ENCODE peak calls at places on chromosome 20, in nine cellular contexts. One of them, this sample, is unnamed.

GRCh38 chr20:47348539-47349142 is 7.9 kb downstream of the ZMYND8 start:
- DNase-seq in endodermal cell: peak; percentile 67
- DNase-seq in Peyer's patch: no peak
- DNase-seq in GM23338: no peak
- DNase-seq in psoas muscle: no peak
- DNase-seq in GM23248: no peak
- DNase-seq in aorta: no peak
- DNase-seq in gastrocnemius medialis: no peak
- DNase-seq in endothelial cell of umbilical vein: peak; percentile 43
- DNase-seq in this sample: peak; percentile 82

GRCh38 chr20:44092551-44093248 is 94.3 kb downstream of the JPH2 start:
- DNase-seq in endothelial cell of umbilical vein: peak; percentile 45
- DNase-seq in GM23248: peak; percentile 76
- DNase-seq in GM23338: peak; percentile 83
- DNase-seq in gastrocnemius medialis: peak; percentile 4
- DNase-seq in aorta: no peak
- DNase-seq in endodermal cell: peak; percentile 72
- DNase-seq in Peyer's patch: no peak
- DNase-seq in psoas muscle: no peak
- DNase-seq in this sample: peak; percentile 72

GRCh38 chr20:56974499-56975250 is 291.8 kb downstream of the BMP7 start:
- DNase-seq in endothelial cell of umbilical vein: no peak
- DNase-seq in GM23248: peak; percentile 79
- DNase-seq in aorta: no peak
- DNase-seq in gastrocnemius medialis: no peak
- DNase-seq in Peyer's patch: no peak
- DNase-seq in endodermal cell: peak; percentile 92
- DNase-seq in psoas muscle: no peak
- DNase-seq in GM23338: peak; percentile 90
- DNase-seq in this sample: peak; percentile 91

GRCh38 chr20:38214871-38215788 is 45.4 kb downstream of the KIAA1755 start:
- DNase-seq in endothelial cell of umbilical vein: no peak
- DNase-seq in gastrocnemius medialis: no peak
- DNase-seq in GM23338: no peak
- DNase-seq in aorta: peak; percentile 65
- DNase-seq in Peyer's patch: no peak
- DNase-seq in endodermal cell: no peak
- DNase-seq in GM23248: no peak
- DNase-seq in psoas muscle: no peak
- DNase-seq in this sample: no peak

GRCh38 chr20:63224272-63225081 is 8.5 kb upstream of the YTHDF1 start:
- DNase-seq in Peyer's patch: no peak
- DNase-seq in gastrocnemius medialis: no peak
- DNase-seq in endodermal cell: peak; percentile 71
- DNase-seq in endothelial cell of umbilical vein: no peak
- DNase-seq in GM23248: peak; percentile 42
- DNase-seq in psoas muscle: no peak
- DNase-seq in GM23338: no peak
- DNase-seq in aorta: no peak
- DNase-seq in this sample: peak; percentile 58

GRCh38 chr20:37310951-37311350 is 21.5 kb downstream of the MANBAL start:
- DNase-seq in GM23338: no peak
- DNase-seq in Peyer's patch: no peak
- DNase-seq in endodermal cell: no peak
- DNase-seq in aorta: no peak
- DNase-seq in endothelial cell of umbilical vein: no peak
- DNase-seq in psoas muscle: no peak
- DNase-seq in GM23248: no peak
- DNase-seq in gastrocnemius medialis: no peak
- DNase-seq in this sample: no peak

GRCh38 chr20:63698739-63699465 is 2.5 kb downstream of the TNFRSF6B start:
- DNase-seq in gastrocnemius medialis: peak; percentile 59
- DNase-seq in Peyer's patch: peak; percentile 57
- DNase-seq in endodermal cell: peak; percentile 71
- DNase-seq in GM23338: no peak
- DNase-seq in psoas muscle: peak; percentile 83
- DNase-seq in endothelial cell of umbilical vein: peak; percentile 90
- DNase-seq in GM23248: peak; percentile 93
- DNase-seq in aorta: peak; percentile 94
- DNase-seq in this sample: no peak

GRCh38 chr20:48131581-48131980 is 346.3 kb upstream of the SULF2 start:
- DNase-seq in aorta: no peak
- DNase-seq in GM23338: no peak
- DNase-seq in GM23248: no peak
- DNase-seq in psoas muscle: no peak
- DNase-seq in gastrocnemius medialis: no peak
- DNase-seq in endothelial cell of umbilical vein: no peak
- DNase-seq in Peyer's patch: no peak
- DNase-seq in endodermal cell: no peak
- DNase-seq in this sample: no peak

GRCh38 chr20:46000571-46001145 is 8.1 kb upstream of the MMP9 start:
- DNase-seq in endodermal cell: peak; percentile 70
- DNase-seq in GM23248: no peak
- DNase-seq in psoas muscle: no peak
- DNase-seq in gastrocnemius medialis: no peak
- DNase-seq in endothelial cell of umbilical vein: no peak
- DNase-seq in GM23338: peak; percentile 61
- DNase-seq in aorta: no peak
- DNase-seq in Peyer's patch: no peak
- DNase-seq in this sample: no peak

GRCh38 chr20:37266940-37267683 is 5.5 kb upstream of the GHRH start:
- DNase-seq in psoas muscle: no peak
- DNase-seq in aorta: peak; percentile 40
- DNase-seq in endothelial cell of umbilical vein: no peak
- DNase-seq in GM23338: no peak
- DNase-seq in endodermal cell: no peak
- DNase-seq in GM23248: no peak
- DNase-seq in Peyer's patch: no peak
- DNase-seq in gastrocnemius medialis: no peak
- DNase-seq in this sample: no peak

DNA sequence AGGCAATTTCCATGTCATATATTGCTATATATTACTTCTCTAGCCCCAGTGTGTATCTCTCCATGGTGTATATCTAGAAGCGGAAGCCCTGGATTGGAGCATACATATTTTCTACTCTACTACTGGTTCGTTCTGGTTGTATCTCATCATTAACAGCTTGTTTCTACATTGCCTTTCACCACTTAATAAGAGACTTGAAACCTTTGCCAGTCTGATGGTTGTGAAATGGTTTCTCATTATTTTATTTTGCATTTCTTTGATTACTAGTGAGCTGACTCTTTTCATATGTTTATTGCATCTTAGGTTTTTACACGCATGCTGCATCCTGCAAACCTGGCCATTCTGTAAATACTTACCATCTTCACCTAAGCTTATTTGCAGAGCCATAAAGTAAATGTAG is 3.6 kb downstream of the DSTN start:
- DNase-seq in aorta: no peak
- DNase-seq in endodermal cell: no peak
- DNase-seq in endothelial cell of umbilical vein: no peak
- DNase-seq in gastrocnemius medialis: no peak
- DNase-seq in Peyer's patch: no peak
- DNase-seq in GM23248: no peak
- DNase-seq in GM23338: no peak
- DNase-seq in psoas muscle: no peak
- DNase-seq in this sample: no peak
- H3K4me1 ChIP-seq in aorta: peaks cover 2% of the 10 kb centered on the region
- H3K4me1 ChIP-seq in endodermal cell: no peaks in the 10 kb centered on the region
- H3K4me1 ChIP-seq in endothelial cell of umbilical vein: peaks cover 20% of the 10 kb centered on the region
- H3K4me1 ChIP-seq in gastrocnemius medialis: peaks cover 33% of the 10 kb centered on the region
- H3K4me1 ChIP-seq in Peyer's patch: peaks cover 4% of the 10 kb centered on the region
- H3K4me1 ChIP-seq in GM23248: peaks cover 23% of the 10 kb centered on the region
- H3K4me1 ChIP-seq in GM23338: peaks cover 66% of the 10 kb centered on the region
- H3K4me1 ChIP-seq in psoas muscle: peaks cover 21% of the 10 kb centered on the region
- H3K4me1 ChIP-seq in this sample: peaks cover 22% of the 10 kb centered on the region

GRCh38 chr20:19978511-19979210 is 38.5 kb upstream of the NAA20 start:
- DNase-seq in psoas muscle: peak; percentile 45
- DNase-seq in Peyer's patch: no peak
- DNase-seq in aorta: no peak
- DNase-seq in endodermal cell: no peak
- DNase-seq in gastrocnemius medialis: no peak
- DNase-seq in endothelial cell of umbilical vein: no peak
- DNase-seq in GM23338: no peak
- DNase-seq in GM23248: no peak
- DNase-seq in this sample: no peak
- H3K4me1 ChIP-seq in psoas muscle: peaks cover 71% of the 10 kb centered on the region
- H3K4me1 ChIP-seq in Peyer's patch: no peaks in the 10 kb centered on the region
- H3K4me1 ChIP-seq in aorta: peaks cover 5% of the 10 kb centered on the region
- H3K4me1 ChIP-seq in endodermal cell: peaks cover 6% of the 10 kb centered on the region
- H3K4me1 ChIP-seq in gastrocnemius medialis: peaks cover 85% of the 10 kb centered on the region
- H3K4me1 ChIP-seq in endothelial cell of umbilical vein: peaks cover 48% of the 10 kb centered on the region
- H3K4me1 ChIP-seq in GM23338: no peaks in the 10 kb centered on the region
- H3K4me1 ChIP-seq in GM23248: peaks cover 44% of the 10 kb centered on the region
- H3K4me1 ChIP-seq in this sample: peaks cover 20% of the 10 kb centered on the region

GRCh38 chr20:50297498-50298348 is 107.1 kb downstream of the CEBPB start:
- DNase-seq in GM23338: no peak
- DNase-seq in endothelial cell of umbilical vein: no peak
- DNase-seq in GM23248: no peak
- DNase-seq in endodermal cell: no peak
- DNase-seq in gastrocnemius medialis: no peak
- DNase-seq in Peyer's patch: no peak
- DNase-seq in aorta: no peak
- DNase-seq in psoas muscle: peak; percentile 42
- DNase-seq in this sample: no peak

GRCh38 chr20:50298554-50299324 is 108.1 kb downstream of the CEBPB start:
- DNase-seq in aorta: no peak
- DNase-seq in endothelial cell of umbilical vein: no peak
- DNase-seq in endodermal cell: no peak
- DNase-seq in Peyer's patch: no peak
- DNase-seq in psoas muscle: peak; percentile 45
- DNase-seq in gastrocnemius medialis: no peak
- DNase-seq in GM23338: no peak
- DNase-seq in GM23248: no peak
- DNase-seq in this sample: no peak

GRCh38 chr20:50301712-50302111 is 111.1 kb downstream of the CEBPB start:
- DNase-seq in gastrocnemius medialis: no peak
- DNase-seq in endothelial cell of umbilical vein: no peak
- DNase-seq in endodermal cell: no peak
- DNase-seq in psoas muscle: no peak
- DNase-seq in GM23338: no peak
- DNase-seq in aorta: peak; percentile 12
- DNase-seq in Peyer's patch: no peak
- DNase-seq in GM23248: no peak
- DNase-seq in this sample: no peak

GRCh38 chr20:50301165-50301564 is 110.5 kb downstream of the CEBPB start:
- DNase-seq in endodermal cell: no peak
- DNase-seq in psoas muscle: no peak
- DNase-seq in GM23338: no peak
- DNase-seq in Peyer's patch: no peak
- DNase-seq in GM23248: no peak
- DNase-seq in aorta: peak; percentile 2
- DNase-seq in endothelial cell of umbilical vein: no peak
- DNase-seq in gastrocnemius medialis: no peak
- DNase-seq in this sample: no peak

DNA sequence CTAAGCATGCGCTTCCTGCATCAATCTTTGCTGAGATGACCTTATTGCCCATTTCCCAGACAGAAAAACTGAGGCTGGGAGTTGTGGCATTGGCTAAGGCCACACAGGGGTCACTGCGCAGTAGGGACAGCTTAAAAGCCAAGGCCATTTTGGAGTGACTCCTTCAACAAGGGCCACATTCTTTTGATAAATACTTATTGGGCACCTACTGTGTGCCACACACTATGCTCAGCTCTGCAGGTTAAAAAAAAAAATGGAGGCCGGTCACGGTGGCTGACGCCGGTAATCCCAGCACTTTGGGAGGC is 108.6 kb downstream of the CEBPB start:
- DNase-seq in psoas muscle: no peak
- DNase-seq in GM23248: no peak
- DNase-seq in endothelial cell of umbilical vein: no peak
- DNase-seq in aorta: no peak
- DNase-seq in Peyer's patch: no peak
- DNase-seq in endodermal cell: no peak
- DNase-seq in GM23338: no peak
- DNase-seq in gastrocnemius medialis: no peak
- DNase-seq in this sample: no peak
- H3K4me1 ChIP-seq in psoas muscle: peaks cover 30% of the 10 kb centered on the region
- H3K4me1 ChIP-seq in GM23248: peaks cover 22% of the 10 kb centered on the region
- H3K4me1 ChIP-seq in endothelial cell of umbilical vein: no peaks in the 10 kb centered on the region
- H3K4me1 ChIP-seq in aorta: no peaks in the 10 kb centered on the region
- H3K4me1 ChIP-seq in Peyer's patch: no peaks in the 10 kb centered on the region
- H3K4me1 ChIP-seq in endodermal cell: no peaks in the 10 kb centered on the region
- H3K4me1 ChIP-seq in GM23338: no peaks in the 10 kb centered on the region
- H3K4me1 ChIP-seq in gastrocnemius medialis: peaks cover 24% of the 10 kb centered on the region
- H3K4me1 ChIP-seq in this sample: no peaks in the 10 kb centered on the region

GRCh38 chr20:5171790-5172164 is 45.0 kb downstream of the CDS2 start:
- DNase-seq in aorta: no peak
- DNase-seq in endodermal cell: no peak
- DNase-seq in psoas muscle: no peak
- DNase-seq in endothelial cell of umbilical vein: no peak
- DNase-seq in GM23338: no peak
- DNase-seq in gastrocnemius medialis: no peak
- DNase-seq in GM23248: no peak
- DNase-seq in Peyer's patch: no peak
- DNase-seq in this sample: no peak

GRCh38 chr20:5172167-5172586 is 45.4 kb downstream of the CDS2 start:
- DNase-seq in GM23338: no peak
- DNase-seq in aorta: no peak
- DNase-seq in GM23248: no peak
- DNase-seq in endodermal cell: no peak
- DNase-seq in gastrocnemius medialis: no peak
- DNase-seq in endothelial cell of umbilical vein: no peak
- DNase-seq in psoas muscle: no peak
- DNase-seq in Peyer's patch: no peak
- DNase-seq in this sample: no peak

GRCh38 chr20:5172903-5173463 is 46.2 kb downstream of the CDS2 start:
- DNase-seq in endothelial cell of umbilical vein: no peak
- DNase-seq in gastrocnemius medialis: no peak
- DNase-seq in GM23338: no peak
- DNase-seq in GM23248: no peak
- DNase-seq in Peyer's patch: no peak
- DNase-seq in psoas muscle: no peak
- DNase-seq in aorta: no peak
- DNase-seq in endodermal cell: no peak
- DNase-seq in this sample: no peak

GRCh38 chr20:5170341-5170740 is 43.5 kb downstream of the CDS2 start:
- DNase-seq in endothelial cell of umbilical vein: no peak
- DNase-seq in endodermal cell: no peak
- DNase-seq in gastrocnemius medialis: no peak
- DNase-seq in GM23338: no peak
- DNase-seq in aorta: no peak
- DNase-seq in GM23248: no peak
- DNase-seq in psoas muscle: no peak
- DNase-seq in Peyer's patch: no peak
- DNase-seq in this sample: peak; percentile 14

DNA sequence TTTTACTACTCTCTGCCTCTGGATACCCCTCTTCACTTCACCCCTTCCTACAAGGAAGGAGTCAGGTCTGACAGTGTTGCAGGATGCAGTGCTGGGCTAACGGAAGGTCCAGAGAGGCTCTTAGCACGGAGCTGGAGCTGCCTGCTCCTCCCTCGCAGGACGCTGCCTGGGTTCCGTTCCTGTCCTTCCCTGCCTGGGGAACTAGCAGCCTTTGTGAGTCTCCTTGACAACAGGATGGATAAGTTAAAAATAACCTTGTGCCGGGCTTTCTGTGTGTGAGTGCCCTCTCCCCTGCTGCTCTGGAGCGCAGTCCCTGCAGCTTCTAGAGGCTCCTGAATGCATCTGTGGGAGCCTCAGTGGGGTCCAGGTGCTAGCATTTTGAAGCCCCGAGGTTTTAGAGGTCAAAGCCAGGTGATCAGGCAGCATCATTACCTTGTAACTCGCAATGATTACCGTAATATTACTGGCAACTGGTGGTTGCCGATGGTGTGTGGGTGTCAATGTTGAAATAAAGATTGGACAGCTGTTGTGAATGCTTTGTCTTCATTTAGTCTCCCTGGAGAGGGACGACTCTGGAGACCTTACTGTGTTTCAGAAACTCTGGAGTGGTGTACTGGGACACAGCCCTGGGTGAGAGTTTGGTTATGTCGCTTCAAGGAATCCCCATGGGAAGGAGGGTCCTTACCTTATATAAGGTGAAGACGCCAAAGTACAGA is 44.4 kb downstream of the CDS2 start:
- DNase-seq in GM23338: peak; percentile 56
- DNase-seq in gastrocnemius medialis: no peak
- DNase-seq in psoas muscle: no peak
- DNase-seq in endodermal cell: no peak
- DNase-seq in endothelial cell of umbilical vein: no peak
- DNase-seq in Peyer's patch: no peak
- DNase-seq in aorta: peak; percentile 75
- DNase-seq in GM23248: no peak
- DNase-seq in this sample: peak; percentile 64
- H3K4me1 ChIP-seq in GM23338: peaks cover 42% of the 10 kb centered on the region
- H3K4me1 ChIP-seq in gastrocnemius medialis: peaks cover 77% of the 10 kb centered on the region
- H3K4me1 ChIP-seq in psoas muscle: peaks cover 75% of the 10 kb centered on the region
- H3K4me1 ChIP-seq in endodermal cell: peaks cover 20% of the 10 kb centered on the region
- H3K4me1 ChIP-seq in endothelial cell of umbilical vein: peaks cover 19% of the 10 kb centered on the region
- H3K4me1 ChIP-seq in Peyer's patch: peaks cover 10% of the 10 kb centered on the region
- H3K4me1 ChIP-seq in aorta: peaks cover 4% of the 10 kb centered on the region
- H3K4me1 ChIP-seq in GM23248: peaks cover 10% of the 10 kb centered on the region
- H3K4me1 ChIP-seq in this sample: peaks cover 43% of the 10 kb centered on the region